ENCODE peak calls at places on chromosomes 12 and 14, in ten cellular contexts. L is RWPE2, U is dorsolateral prefrontal cortex, I is hepatocyte, E is fibroblast of lung, M is thyroid gland, A is testis, B is heart right ventricle, K is brain microvascular endothelial cell, N is MM.1S. H is an unnamed sample.
A peak's percentile ranks its signal among the peaks of the same experiment; 100 is the strongest.

GRCh38 chr14:24259282-24260025 is 3.5 kb downstream of the TGM1 start:
- DNase-seq in E (peak; percentile 68), L (peak; percentile 92), A (no peak), M (peak; percentile 85), N (no peak), U (no peak), K (no peak), I (no peak), B (no peak), H (no peak)

GRCh38 chr14:76844223-76844622 is 18.0 kb downstream of the LRRC74A start:
- DNase-seq in K (peak; percentile 20), L (no peak), I (no peak), N (no peak), A (peak; percentile 62), E (peak; percentile 39), M (peak; percentile 30), B (peak; percentile 88), U (peak; percentile 36), H (no peak)

GRCh38 chr12:105369014-105369413 is 38.5 kb downstream of the C12orf75 start:
- DNase-seq in A (no peak), U (peak; percentile 26), M (no peak), K (peak; percentile 42), N (no peak), E (peak; percentile 79), L (no peak), B (no peak), I (no peak), H (no peak)

GRCh38 chr14:54902521-54903420 is at the start of gene GCH1:
- DNase-seq in I (peak; percentile 94), M (peak; percentile 79), A (peak; percentile 89), B (peak; percentile 65), K (peak; percentile 33), N (peak; percentile 63), L (peak; percentile 77), E (peak; percentile 35), U (no peak), H (peak; percentile 85)

GRCh38 chr12:6538420-6539275 is 4.3 kb downstream of the GAPDH start:
- DNase-seq in N (peak; percentile 27), B (no peak), A (no peak), K (no peak), U (no peak), M (no peak), E (peak; percentile 52), L (no peak), I (no peak), H (no peak)

GRCh38 chr14:51616256-51616655 is 35.5 kb upstream of the FRMD6 start:
- DNase-seq in K (no peak), N (no peak), M (no peak), B (no peak), U (no peak), E (peak; percentile 37), I (no peak), L (no peak), A (no peak), H (no peak)

GRCh38 chr14:55889124-55889523 is 229.1 kb upstream of the PELI2 start:
- DNase-seq in I (no peak), K (no peak), N (no peak), E (no peak), B (no peak), A (no peak), M (no peak), U (no peak), L (peak; percentile 89), H (no peak)

GRCh38 chr12:131313635-131314034 is 359.9 kb downstream of the ADGRD1 start:
- DNase-seq in A (no peak), I (no peak), E (no peak), M (no peak), N (no peak), L (no peak), B (no peak), K (no peak), U (no peak), H (no peak)

GRCh38 chr12:129535351-129535750 is 368.5 kb downstream of the TMEM132D start:
- DNase-seq in E (no peak), A (no peak), N (no peak), L (no peak), U (no peak), K (no peak), M (no peak), I (peak; percentile 26), B (no peak), H (no peak)

GRCh38 chr14:58994130-58994529 is 194.3 kb upstream of the DAAM1 start:
- DNase-seq in A (no peak), I (no peak), K (no peak), N (no peak), L (no peak), E (no peak), U (no peak), M (no peak), B (no peak), H (no peak)

GRCh38 chr12:93982847-93983315 is 165.5 kb upstream of the PLXNC1 start:
- DNase-seq in I (peak; percentile 48), L (no peak), M (peak; percentile 41), N (no peak), A (no peak), U (peak; percentile 50), E (peak; percentile 94), B (no peak), K (peak; percentile 66), H (peak; percentile 28)

GRCh38 chr14:32206552-32206951 is 3.5 kb upstream of the RNU6-8 start:
- DNase-seq in N (no peak), K (no peak), A (no peak), B (no peak), E (no peak), L (no peak), M (no peak), I (no peak), U (no peak), H (no peak)

GRCh38 chr12:95789126-95790024 is 1.2 kb downstream of the NTN4 start:
- DNase-seq in B (peak; percentile 37), E (no peak), L (peak; percentile 69), M (peak; percentile 38), I (peak; percentile 55), U (peak; percentile 12), N (no peak), K (peak; percentile 48), A (peak; percentile 57), H (no peak)

GRCh38 chr14:101584049-101584859 is 23.0 kb downstream of the DIO3 start:
- DNase-seq in N (no peak), I (peak; percentile 44), L (peak; percentile 69), A (peak; percentile 76), U (no peak), M (no peak), E (no peak), K (no peak), B (no peak), H (no peak)

GRCh38 chr12:115758886-115759620 is 518.4 kb downstream of the MED13L start:
- DNase-seq in M (no peak), B (no peak), A (no peak), E (no peak), L (no peak), N (peak; percentile 18), U (no peak), K (no peak), I (no peak), H (no peak)

GRCh38 chr12:47304161-47304560 is 224.4 kb upstream of the AMIGO2 start:
- DNase-seq in K (no peak), N (no peak), E (no peak), A (no peak), L (no peak), U (no peak), M (no peak), I (no peak), B (no peak), H (no peak)
- H3K27ac ChIP-seq in K (no peak overlapping the region), N (no peak overlapping the region), E (no peak overlapping the region), A (no peak overlapping the region), L (peak overlapping the region; percentile 55), U (no peak overlapping the region), M (no peak overlapping the region), I (no peak overlapping the region), B (no peak overlapping the region), H (no peak overlapping the region)

DNA sequence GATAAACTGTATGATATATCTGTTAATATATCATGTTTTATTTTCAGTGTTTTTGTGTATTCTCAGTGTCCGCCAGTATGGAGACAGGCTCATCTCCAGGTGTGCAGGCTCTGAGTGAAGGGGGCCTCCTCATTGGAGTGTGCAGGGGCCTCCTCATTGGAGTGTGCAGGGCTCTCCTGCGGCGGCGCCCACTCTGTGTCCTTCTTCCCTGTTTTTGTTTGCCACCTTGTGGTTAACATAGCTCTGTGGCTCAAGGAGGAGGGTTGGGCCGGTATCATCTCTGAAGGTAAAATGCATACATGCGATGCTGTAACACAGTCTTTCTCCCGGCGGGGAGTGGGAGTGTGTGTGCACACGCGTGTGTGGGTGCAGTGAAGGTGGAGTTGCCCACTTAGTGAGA is 429.5 kb downstream of the ZFP36L1 start:
- DNase-seq in E (no peak), U (no peak), B (no peak), L (no peak), N (no peak), I (no peak), A (no peak), K (no peak), M (no peak), H (peak; percentile 54)
- TF ChIP-seq CTCF in E (no peak), U (no peak), B (no peak), L (no peak), N (no peak), I (peak; percentile 23), A (no peak), K (peak; percentile 34), M (no peak), H (peak; percentile 8)

GRCh38 chr14:53128303-53128702 is 24.8 kb downstream of the DDHD1 start:
- DNase-seq in N (no peak), B (no peak), E (no peak), A (no peak), I (no peak), K (no peak), M (no peak), L (no peak), U (no peak), H (no peak)
- H3K4me3 ChIP-seq in N (no peak overlapping the region), B (no peak overlapping the region), E (no peak overlapping the region), A (no peak overlapping the region), I (no peak overlapping the region), K (no peak overlapping the region), M (no peak overlapping the region), L (no peak overlapping the region), U (no peak overlapping the region), H (no peak overlapping the region)

GRCh38 chr12:51028811-51029146 is 2.6 kb upstream of the SLC11A2 start:
- DNase-seq in K (no peak), L (no peak), M (no peak), N (no peak), B (no peak), U (no peak), A (no peak), I (peak; percentile 29), E (no peak), H (no peak)
- H3K27ac ChIP-seq in K (no peak overlapping the region), L (peak overlapping the region; percentile 43), M (peak overlapping the region; percentile 50), N (no peak overlapping the region), B (no peak overlapping the region), U (no peak overlapping the region), A (no peak overlapping the region), I (peak overlapping the region; percentile 57), E (no peak overlapping the region), H (no peak overlapping the region)

H was measured in WERI-Rb-1.